ENCODE peak calls at places on chromosomes 16 and 17, in four cellular contexts. I, E, J and T are unnamed samples.

GRCh38 chr16:31453255-31454204 is 5.8 kb upstream of the ARMC5 start:
- DNase-seq in I (peak; percentile 49), E (peak; percentile 34), J (peak; percentile 75), T (peak; percentile 62)

GRCh38 chr17:78315355-78316114 is 44.3 kb downstream of the SOCS3 start:
- DNase-seq in I (peak; percentile 91), E (peak; percentile 99), J (peak; percentile 95), T (peak; percentile 35)

GRCh38 chr16:50570808-50571598 is 22.8 kb downstream of the NKD1 start:
- DNase-seq in J (no peak), E (no peak), I (no peak), T (no peak)

GRCh38 chr16:66248096-66248495 is 118.4 kb upstream of the CDH5 start:
- DNase-seq in J (peak; percentile 80), I (peak; percentile 59), E (peak; percentile 25), T (no peak)

GRCh38 chr17:29140051-29140582 is 40.1 kb downstream of the MYO18A start:
- DNase-seq in E (peak; percentile 15), I (peak; percentile 81), J (peak; percentile 89), T (peak; percentile 89)

GRCh38 chr17:20234266-20234665 is 225.1 kb downstream of the SPECC1 start:
- DNase-seq in I (no peak), E (no peak), J (no peak), T (no peak)

GRCh38 chr17:57370583-57370982 is 114.3 kb downstream of the MSI2 start:
- DNase-seq in E (no peak), J (no peak), I (no peak), T (no peak)

GRCh38 chr16:79132745-79133144 is 467.8 kb downstream of the MAF start:
- DNase-seq in E (no peak), I (no peak), J (no peak), T (no peak)

GRCh38 chr17:62860962-62861873 is 53.1 kb upstream of the MARCHF10 start:
- DNase-seq in E (peak; percentile 83), I (peak; percentile 24), J (no peak), T (no peak)

GRCh38 chr16:19307587-19308241 is 22.2 kb downstream of the CLEC19A start:
- DNase-seq in I (no peak), J (no peak), E (no peak), T (peak; percentile 84)

GRCh38 chr16:2031081-2031577 is 4.4 kb downstream of the NHERF2 start:
- DNase-seq in E (no peak), I (no peak), J (no peak), T (no peak)

GRCh38 chr17:82396601-82397435 is 21.3 kb upstream of the HEXD start:
- DNase-seq in I (no peak), E (no peak), J (peak; percentile 98), T (no peak)

GRCh38 chr16:20301840-20302239 is 25.5 kb downstream of the GP2 start:
- DNase-seq in E (peak; percentile 4), I (no peak), J (peak; percentile 29), T (peak; percentile 28)

GRCh38 chr16:50010212-50010611 is 14.8 kb upstream of the CNEP1R1 start:
- DNase-seq in E (no peak), J (no peak), I (no peak), T (no peak)

GRCh38 chr17:78356163-78356713 is 3.6 kb downstream of the SOCS3 start:
- DNase-seq in E (peak; percentile 48), I (peak; percentile 67), J (peak; percentile 93), T (peak; percentile 94)

GRCh38 chr17:37107406-37108083 is 158.8 kb downstream of the AATF start:
- DNase-seq in I (no peak), E (no peak), J (peak; percentile 57), T (no peak)

GRCh38 chr17:45096141-45096540 is 35.0 kb downstream of the NMT1 start:
- DNase-seq in J (peak; percentile 64), E (peak; percentile 61), I (peak; percentile 40), T (peak; percentile 58)

GRCh38 chr17:40559016-40559853 is 6.0 kb downstream of the CCR7 start:
- DNase-seq in J (peak; percentile 23), E (no peak), I (no peak), T (no peak)

GRCh38 chr16:11560701-11561439 is 25.8 kb downstream of the LITAF start:
- DNase-seq in I (peak; percentile 21), E (no peak), J (no peak), T (peak; percentile 59)

GRCh38 chr17:68328676-68329075 is 37.4 kb downstream of the ARSG start:
- DNase-seq in I (peak; percentile 40), J (no peak), E (peak; percentile 73), T (no peak)

GRCh38 chr17:59093145-59093701 is 13.5 kb downstream of the TRIM37 start:
- DNase-seq in E (no peak), I (no peak), J (no peak), T (no peak)

GRCh38 chr17:32495347-32496253 is 8.8 kb downstream of the CDK5R1 start:
- DNase-seq in J (peak; percentile 64), I (no peak), E (no peak), T (no peak)

GRCh38 chr16:46627746-46628145 is 6.6 kb upstream of the SHCBP1 start:
- DNase-seq in I (no peak), E (no peak), J (no peak), T (no peak)

GRCh38 chr16:46632778-46633733 is 11.9 kb upstream of the SHCBP1 start:
- DNase-seq in E (no peak), I (peak; percentile 54), J (no peak), T (peak; percentile 75)

GRCh38 chr16:46629331-46629843 is 8.2 kb upstream of the SHCBP1 start:
- DNase-seq in I (peak; percentile 24), J (peak; percentile 82), E (peak; percentile 74), T (peak; percentile 79)
- TF ChIP-seq EZH2phosphoT487 in I (no peak), J (no peak), E (no peak), T (no peak)

GRCh38 chr16:56684256-56684925 is 2.1 kb downstream of the MT1X start:
- DNase-seq in I (no peak), J (no peak), E (no peak), T (no peak)

GRCh38 chr16:56682703-56683397 is 580 bp downstream of the MT1X start:
- DNase-seq in E (no peak), J (peak; percentile 28), I (no peak), T (peak; percentile 37)

GRCh38 chr16:56686758-56687157 is 4.5 kb downstream of the MT1X start:
- DNase-seq in E (no peak), I (no peak), J (no peak), T (no peak)

GRCh38 chr16:56683424-56684162 is 1.3 kb downstream of the MT1X start:
- DNase-seq in I (no peak), E (no peak), J (no peak), T (peak; percentile 33)

DNA sequence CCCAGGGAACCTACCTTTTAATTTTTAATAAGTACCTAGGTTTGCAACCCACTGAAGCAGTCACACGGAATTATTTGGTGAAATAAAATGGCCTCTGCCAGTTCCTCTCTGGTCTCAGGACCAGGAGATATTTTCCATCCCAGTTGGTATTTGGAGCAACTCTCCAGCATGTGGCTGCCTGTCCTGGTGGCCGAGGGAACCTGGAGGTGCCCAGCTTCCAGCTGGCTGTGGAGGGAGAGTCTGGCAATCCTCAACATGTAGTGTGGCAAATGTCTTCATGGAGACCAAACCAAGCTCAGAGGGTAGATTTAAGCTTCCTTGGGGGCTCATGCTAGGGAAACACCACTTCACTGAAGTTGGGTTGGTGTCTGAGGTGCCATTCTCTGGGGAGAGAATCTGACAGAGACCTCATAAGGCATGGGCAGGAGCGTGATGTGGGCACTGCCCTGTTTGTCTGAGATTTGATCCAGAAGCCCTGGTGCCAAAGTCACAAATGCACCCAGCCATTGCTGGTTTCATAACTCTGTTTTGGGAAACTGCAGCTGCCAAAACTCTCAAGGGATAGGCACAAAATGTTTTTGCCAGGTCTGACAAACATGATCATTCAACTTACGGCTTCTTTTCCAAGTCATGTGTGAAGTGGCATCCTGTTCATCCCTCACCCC is 2.8 kb downstream of the MT1X start:
- DNase-seq in I (no peak), J (no peak), E (no peak), T (no peak)
- H2AFZ ChIP-seq in I (no peak overlapping the region), J (no peak overlapping the region), E (no peak overlapping the region), T (no peak overlapping the region)

DNA sequence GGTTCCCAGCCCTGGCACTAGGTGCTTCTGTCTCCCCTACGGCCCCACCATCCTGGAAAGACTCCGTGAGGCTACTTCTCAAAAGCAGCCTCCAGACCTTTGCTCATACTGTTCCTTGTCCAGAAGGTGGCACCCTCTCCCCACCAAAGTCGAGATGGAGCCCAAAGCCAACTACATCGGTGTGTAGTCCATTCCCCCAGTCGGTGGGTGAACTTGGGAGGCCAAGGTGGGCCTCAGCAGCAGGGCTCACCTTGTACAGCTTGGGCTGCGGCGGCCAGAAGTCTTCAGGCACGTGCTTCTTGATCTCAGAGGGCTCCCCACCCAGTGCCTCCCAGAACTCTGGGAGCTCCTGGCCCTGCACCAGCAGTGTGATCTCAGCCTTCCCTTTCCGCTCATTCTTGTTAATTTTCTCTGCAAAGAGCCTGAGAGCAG is 10.2 kb downstream of the FLII start:
- DNase-seq in J (peak; percentile 76), E (peak; percentile 75), I (peak; percentile 80), T (peak; percentile 83)
- TF ChIP-seq EZH2phosphoT487 in J (no peak), E (no peak), I (no peak), T (no peak)

DNA sequence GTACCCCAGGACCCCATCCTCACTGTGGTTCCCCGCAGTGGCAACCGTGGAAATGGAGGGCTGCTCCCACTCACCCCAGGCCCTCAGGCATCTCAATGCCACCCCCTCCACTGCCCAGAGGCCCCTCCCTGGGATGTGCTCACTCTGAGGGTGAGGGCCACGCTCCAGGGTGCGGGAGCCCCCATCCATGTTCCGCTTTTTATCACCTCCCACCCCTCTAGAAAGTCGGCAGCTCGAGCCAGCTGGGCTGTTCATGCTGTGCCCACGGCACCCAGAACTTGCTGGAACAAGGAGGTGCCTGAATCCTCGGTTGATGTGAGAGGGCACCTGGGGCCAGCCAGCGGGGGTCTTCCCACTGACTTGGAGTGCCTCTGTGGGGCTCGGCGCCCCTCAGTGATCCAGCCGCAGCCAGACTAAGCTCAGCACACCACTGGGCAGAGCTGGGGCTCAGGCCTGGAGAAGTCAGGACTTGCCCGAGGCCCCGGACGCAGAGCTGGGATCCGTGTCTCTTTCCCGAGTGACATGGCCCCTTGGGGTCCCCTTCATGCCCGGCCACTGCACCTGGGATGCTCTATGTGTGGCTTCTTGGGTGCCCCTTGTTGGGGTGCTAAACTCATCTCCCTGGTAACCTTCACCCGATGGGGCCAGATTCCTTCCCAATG is 143.1 kb upstream of the GSE1 start:
- DNase-seq in E (no peak), I (no peak), J (no peak), T (no peak)
- H2AFZ ChIP-seq in E (no peak overlapping the region), I (no peak overlapping the region), J (no peak overlapping the region), T (no peak overlapping the region)

GRCh38 chr17:42548070-42548837 is 4.5 kb upstream of the HSD17B1 start:
- DNase-seq in E (peak; percentile 81), I (peak; percentile 92), J (no peak), T (peak; percentile 98)
- TF ChIP-seq EZH2phosphoT487 in E (no peak), I (no peak), J (no peak), T (no peak)

DNA sequence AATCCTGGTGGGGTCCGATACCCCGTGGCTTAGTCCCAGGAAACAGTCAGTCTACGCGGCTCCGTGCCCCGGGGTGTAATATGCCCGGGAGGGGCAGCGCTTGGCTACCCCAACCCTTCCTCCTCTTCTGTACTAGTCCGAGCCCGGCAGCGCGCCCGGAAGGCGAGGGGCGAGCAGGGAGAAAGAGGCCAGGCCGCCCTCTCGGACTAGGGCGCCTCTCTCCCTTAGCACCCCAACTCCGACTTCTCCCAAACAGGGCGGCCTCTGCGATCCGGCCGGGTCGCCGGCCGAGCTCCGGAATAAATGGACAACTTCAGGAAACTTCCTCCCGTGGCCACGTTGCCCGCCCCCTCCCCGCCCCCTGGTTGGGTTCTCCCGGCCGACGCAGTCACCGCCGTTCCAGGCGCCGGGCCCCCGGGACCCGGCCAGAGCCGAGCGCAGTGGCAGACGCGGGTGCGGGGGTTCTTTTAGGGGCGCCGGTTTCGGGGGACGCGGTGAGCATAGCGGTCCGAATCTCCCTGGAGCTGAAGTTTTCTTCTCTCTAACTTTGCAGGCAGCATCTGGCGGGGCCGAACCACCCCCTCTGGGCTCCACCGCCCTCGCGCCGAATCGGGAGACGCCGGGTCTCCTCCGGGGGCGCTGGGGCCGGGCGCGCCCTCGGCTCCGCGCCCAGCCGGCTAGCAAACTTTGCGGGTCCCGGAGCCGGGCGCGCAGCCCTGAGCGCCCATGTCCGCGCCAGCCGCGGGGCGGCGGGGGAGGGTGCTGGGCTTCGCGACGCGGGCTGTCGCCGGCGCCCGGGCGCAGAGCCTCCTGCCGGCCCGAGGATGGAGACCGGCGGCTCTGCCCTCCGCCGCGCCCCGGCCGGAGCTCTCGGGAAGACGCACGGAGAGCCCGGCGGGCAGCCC is at the start of gene SDK2:
- DNase-seq in E (no peak), I (peak; percentile 53), J (peak; percentile 35), T (peak; percentile 49)
- H2AFZ ChIP-seq in E (no peak within 1 kb of the TSS), I (no peak within 1 kb of the TSS), J (no peak within 1 kb of the TSS), T (peak within 1 kb of the TSS; percentile 98)